ENCODE peak calls at places on chromosome 22, in eight cellular contexts. One of them, this sample, is unnamed.

GRCh38 chr22:25880524-25880923 is 138.5 kb downstream of the MYO18B start:
- DNase-seq in nucleus accumbens: no peak
- DNase-seq in GM12891: no peak
- DNase-seq in left cardiac atrium: no peak
- DNase-seq in AG08395: no peak
- DNase-seq in GM12892: no peak
- DNase-seq in T-helper 9 cell: no peak
- DNase-seq in heart left ventricle: no peak
- DNase-seq in this sample: no peak

GRCh38 chr22:22785316-22786065 is 102.1 kb upstream of the IGLL5 start:
- DNase-seq in GM12892: no peak
- DNase-seq in GM12891: no peak
- DNase-seq in T-helper 9 cell: no peak
- DNase-seq in nucleus accumbens: no peak
- DNase-seq in heart left ventricle: no peak
- DNase-seq in left cardiac atrium: no peak
- DNase-seq in AG08395: no peak
- DNase-seq in this sample: no peak

GRCh38 chr22:24471570-24471969 is 23.6 kb upstream of the UPB1 start:
- DNase-seq in T-helper 9 cell: no peak
- DNase-seq in left cardiac atrium: peak
- DNase-seq in heart left ventricle: peak
- DNase-seq in nucleus accumbens: no peak
- DNase-seq in GM12892: no peak
- DNase-seq in AG08395: no peak
- DNase-seq in GM12891: no peak
- DNase-seq in this sample: peak

GRCh38 chr22:19870153-19871022 is 15.7 kb upstream of the GNB1L start:
- DNase-seq in nucleus accumbens: no peak
- DNase-seq in GM12892: no peak
- DNase-seq in T-helper 9 cell: no peak
- DNase-seq in left cardiac atrium: peak
- DNase-seq in AG08395: no peak
- DNase-seq in heart left ventricle: no peak
- DNase-seq in GM12891: no peak
- DNase-seq in this sample: no peak

GRCh38 chr22:35842954-35843353 is 125.3 kb downstream of the APOL5 start:
- DNase-seq in left cardiac atrium: peak
- DNase-seq in heart left ventricle: no peak
- DNase-seq in AG08395: peak
- DNase-seq in GM12891: no peak
- DNase-seq in nucleus accumbens: no peak
- DNase-seq in T-helper 9 cell: no peak
- DNase-seq in GM12892: no peak
- DNase-seq in this sample: no peak

GRCh38 chr22:31250740-31251330 is 38.7 kb downstream of the LIMK2 start:
- DNase-seq in nucleus accumbens: no peak
- DNase-seq in GM12892: no peak
- DNase-seq in T-helper 9 cell: no peak
- DNase-seq in AG08395: no peak
- DNase-seq in heart left ventricle: no peak
- DNase-seq in left cardiac atrium: no peak
- DNase-seq in GM12891: no peak
- DNase-seq in this sample: no peak

GRCh38 chr22:27370281-27370680 is 431.3 kb downstream of the MN1 start:
- DNase-seq in GM12891: no peak
- DNase-seq in heart left ventricle: no peak
- DNase-seq in nucleus accumbens: no peak
- DNase-seq in T-helper 9 cell: no peak
- DNase-seq in AG08395: no peak
- DNase-seq in GM12892: no peak
- DNase-seq in left cardiac atrium: no peak
- DNase-seq in this sample: no peak

GRCh38 chr22:26045051-26045450 is 124.2 kb upstream of the SEZ6L start:
- DNase-seq in nucleus accumbens: no peak
- DNase-seq in GM12891: no peak
- DNase-seq in AG08395: no peak
- DNase-seq in heart left ventricle: no peak
- DNase-seq in left cardiac atrium: no peak
- DNase-seq in T-helper 9 cell: no peak
- DNase-seq in GM12892: no peak
- DNase-seq in this sample: no peak

GRCh38 chr22:28742562-28742962 is 723 bp downstream of the HSCB start:
- DNase-seq in left cardiac atrium: no peak
- DNase-seq in heart left ventricle: no peak
- DNase-seq in nucleus accumbens: no peak
- DNase-seq in GM12892: no peak
- DNase-seq in T-helper 9 cell: no peak
- DNase-seq in AG08395: no peak
- DNase-seq in GM12891: no peak
- DNase-seq in this sample: no peak

GRCh38 chr22:49232319-49233067 is 595.2 kb downstream of the BRD1 start:
- DNase-seq in T-helper 9 cell: no peak
- DNase-seq in nucleus accumbens: no peak
- DNase-seq in heart left ventricle: no peak
- DNase-seq in GM12891: no peak
- DNase-seq in AG08395: no peak
- DNase-seq in GM12892: no peak
- DNase-seq in left cardiac atrium: no peak
- DNase-seq in this sample: no peak

GRCh38 chr22:41401781-41402648 is 20.3 kb downstream of the TEF start:
- DNase-seq in GM12892: no peak
- DNase-seq in nucleus accumbens: peak
- DNase-seq in GM12891: no peak
- DNase-seq in heart left ventricle: peak
- DNase-seq in AG08395: peak
- DNase-seq in T-helper 9 cell: no peak
- DNase-seq in left cardiac atrium: peak
- DNase-seq in this sample: peak

GRCh38 chr22:45358127-45358526 is 48.4 kb downstream of the FAM118A start:
- DNase-seq in nucleus accumbens: no peak
- DNase-seq in GM12891: no peak
- DNase-seq in AG08395: no peak
- DNase-seq in GM12892: no peak
- DNase-seq in left cardiac atrium: no peak
- DNase-seq in heart left ventricle: no peak
- DNase-seq in T-helper 9 cell: no peak
- DNase-seq in this sample: no peak

GRCh38 chr22:47196881-47197701 is 434.6 kb downstream of the TBC1D22A start:
- DNase-seq in T-helper 9 cell: no peak
- DNase-seq in AG08395: no peak
- DNase-seq in GM12891: no peak
- DNase-seq in left cardiac atrium: no peak
- DNase-seq in nucleus accumbens: no peak
- DNase-seq in GM12892: no peak
- DNase-seq in heart left ventricle: no peak
- DNase-seq in this sample: no peak

GRCh38 chr22:41746563-41747400 is 47.5 kb downstream of the MEI1 start:
- DNase-seq in GM12891: peak
- DNase-seq in left cardiac atrium: peak
- DNase-seq in AG08395: peak
- DNase-seq in heart left ventricle: peak
- DNase-seq in nucleus accumbens: peak
- DNase-seq in T-helper 9 cell: peak
- DNase-seq in GM12892: no peak
- DNase-seq in this sample: peak

GRCh38 chr22:21642584-21643448 is 714 bp downstream of the SDF2L1 start:
- DNase-seq in nucleus accumbens: no peak
- DNase-seq in AG08395: no peak
- DNase-seq in GM12892: no peak
- DNase-seq in GM12891: peak
- DNase-seq in T-helper 9 cell: peak
- DNase-seq in heart left ventricle: no peak
- DNase-seq in left cardiac atrium: peak
- DNase-seq in this sample: peak

GRCh38 chr22:49724030-49724892 is 103.4 kb downstream of the BRD1 start:
- DNase-seq in heart left ventricle: no peak
- DNase-seq in GM12892: no peak
- DNase-seq in left cardiac atrium: no peak
- DNase-seq in AG08395: no peak
- DNase-seq in T-helper 9 cell: peak
- DNase-seq in nucleus accumbens: no peak
- DNase-seq in GM12891: no peak
- DNase-seq in this sample: no peak

GRCh38 chr22:37051629-37052385 is at the start of gene KCTD17:
- DNase-seq in left cardiac atrium: peak
- DNase-seq in heart left ventricle: peak
- DNase-seq in GM12891: peak
- DNase-seq in AG08395: peak
- DNase-seq in GM12892: peak
- DNase-seq in nucleus accumbens: peak
- DNase-seq in T-helper 9 cell: peak
- DNase-seq in this sample: peak

GRCh38 chr22:42745118-42745517 is 24.4 kb upstream of the A4GALT start:
- DNase-seq in left cardiac atrium: no peak
- DNase-seq in heart left ventricle: no peak
- DNase-seq in GM12892: no peak
- DNase-seq in GM12891: no peak
- DNase-seq in AG08395: peak
- DNase-seq in T-helper 9 cell: no peak
- DNase-seq in nucleus accumbens: no peak
- DNase-seq in this sample: no peak

GRCh38 chr22:38184788-38185187 is 3.2 kb upstream of the PLA2G6 start:
- DNase-seq in T-helper 9 cell: no peak
- DNase-seq in GM12892: no peak
- DNase-seq in heart left ventricle: no peak
- DNase-seq in left cardiac atrium: no peak
- DNase-seq in nucleus accumbens: no peak
- DNase-seq in AG08395: no peak
- DNase-seq in GM12891: no peak
- DNase-seq in this sample: peak

GRCh38 chr22:36258750-36259619 is 6.1 kb downstream of the APOL1 start:
- DNase-seq in heart left ventricle: no peak
- DNase-seq in GM12892: no peak
- DNase-seq in T-helper 9 cell: no peak
- DNase-seq in nucleus accumbens: no peak
- DNase-seq in GM12891: no peak
- DNase-seq in AG08395: no peak
- DNase-seq in left cardiac atrium: no peak
- DNase-seq in this sample: no peak

GRCh38 chr22:46041642-46042041 is 64.7 kb upstream of the WNT7B start:
- DNase-seq in GM12892: no peak
- DNase-seq in left cardiac atrium: peak
- DNase-seq in heart left ventricle: no peak
- DNase-seq in AG08395: no peak
- DNase-seq in T-helper 9 cell: no peak
- DNase-seq in nucleus accumbens: no peak
- DNase-seq in GM12891: no peak
- DNase-seq in this sample: no peak

GRCh38 chr22:46364341-46365165 is 29.0 kb downstream of the TRMU start:
- DNase-seq in left cardiac atrium: peak
- DNase-seq in GM12892: no peak
- DNase-seq in nucleus accumbens: no peak
- DNase-seq in AG08395: no peak
- DNase-seq in T-helper 9 cell: no peak
- DNase-seq in GM12891: no peak
- DNase-seq in heart left ventricle: no peak
- DNase-seq in this sample: peak

GRCh38 chr22:29820941-29821789 is 16.9 kb downstream of the ASCC2 start:
- DNase-seq in heart left ventricle: peak
- DNase-seq in GM12892: peak
- DNase-seq in left cardiac atrium: peak
- DNase-seq in T-helper 9 cell: no peak
- DNase-seq in nucleus accumbens: no peak
- DNase-seq in GM12891: no peak
- DNase-seq in AG08395: peak
- DNase-seq in this sample: peak

GRCh38 chr22:28795932-28796856 is 4.2 kb downstream of the XBP1 start:
- DNase-seq in GM12892: no peak
- DNase-seq in nucleus accumbens: no peak
- DNase-seq in GM12891: no peak
- DNase-seq in heart left ventricle: no peak
- DNase-seq in T-helper 9 cell: no peak
- DNase-seq in left cardiac atrium: no peak
- DNase-seq in AG08395: no peak
- DNase-seq in this sample: no peak

GRCh38 chr22:40213478-40213877 is 35.8 kb downstream of the TNRC6B start:
- DNase-seq in GM12892: no peak
- DNase-seq in GM12891: no peak
- DNase-seq in heart left ventricle: no peak
- DNase-seq in left cardiac atrium: no peak
- DNase-seq in nucleus accumbens: no peak
- DNase-seq in AG08395: no peak
- DNase-seq in T-helper 9 cell: no peak
- DNase-seq in this sample: no peak

GRCh38 chr22:42338502-42338901 is 68.0 kb upstream of the TCF20 start:
- DNase-seq in GM12891: no peak
- DNase-seq in heart left ventricle: no peak
- DNase-seq in T-helper 9 cell: no peak
- DNase-seq in nucleus accumbens: no peak
- DNase-seq in GM12892: no peak
- DNase-seq in left cardiac atrium: no peak
- DNase-seq in AG08395: no peak
- DNase-seq in this sample: no peak

GRCh38 chr22:46043816-46044717 is 67.1 kb upstream of the WNT7B start:
- DNase-seq in nucleus accumbens: no peak
- DNase-seq in AG08395: no peak
- DNase-seq in GM12892: no peak
- DNase-seq in left cardiac atrium: peak
- DNase-seq in heart left ventricle: no peak
- DNase-seq in T-helper 9 cell: no peak
- DNase-seq in GM12891: no peak
- DNase-seq in this sample: no peak